ENCODE peak calls at places on chromosomes 5 and 9, in five cellular contexts. V is right cardiac atrium, O is lower lobe of right lung, E is uterus, B is mammary epithelial cell. I is an unnamed sample. For H3K4me1, the result is how much of the 10 kb centered on the place peaks cover.

GRCh38 chr5:55597014-55597981 is 62.5 kb upstream of the PLPP1 start:
- DNase-seq in V (peak), O (no peak), E (peak), B (peak), I (peak)

GRCh38 chr9:135848341-135849047 is 58.9 kb downstream of the CAMSAP1 start:
- DNase-seq in V (no peak), O (no peak), E (no peak), B (no peak), I (no peak)

GRCh38 chr5:154654484-154655375 is 100.4 kb upstream of the LARP1 start:
- DNase-seq in V (no peak), O (no peak), E (no peak), B (no peak), I (no peak)

GRCh38 chr9:82170079-82170662 is 181.6 kb downstream of the SPATA31D1 start:
- DNase-seq in V (no peak), O (no peak), E (no peak), B (no peak), I (no peak)

GRCh38 chr9:37390759-37391158 is 31.7 kb upstream of the GRHPR start:
- DNase-seq in V (no peak), O (no peak), E (no peak), B (peak), I (no peak)

GRCh38 chr9:19940808-19941207 is 152.0 kb upstream of the SLC24A2 start:
- DNase-seq in V (no peak), O (no peak), E (no peak), B (no peak), I (no peak)

GRCh38 chr9:70488793-70489105 is 74.3 kb upstream of the KLF9 start:
- DNase-seq in V (no peak), O (no peak), E (peak), B (no peak), I (no peak)

GRCh38 chr9:72577212-72577753 is 55.9 kb downstream of the TMC1 start:
- DNase-seq in V (no peak), O (no peak), E (peak), B (peak), I (no peak)

GRCh38 chr9:105278751-105279150 is 34.3 kb downstream of the SLC44A1 start:
- DNase-seq in V (no peak), O (no peak), E (no peak), B (peak), I (no peak)

GRCh38 chr9:74035786-74036185 is 461.3 kb upstream of the RORB start:
- DNase-seq in V (no peak), O (no peak), E (no peak), B (peak), I (no peak)

GRCh38 chr9:130426883-130427282 is 17.9 kb upstream of the ASS1 start:
- DNase-seq in V (peak), O (no peak), E (peak), B (peak), I (peak)

GRCh38 chr9:123419091-123419490 is 63.1 kb downstream of the CRB2 start:
- DNase-seq in V (no peak), O (no peak), E (peak), B (no peak), I (no peak)

GRCh38 chr5:6243706-6244105 is 134.6 kb downstream of the MED10 start:
- DNase-seq in V (no peak), O (no peak), E (no peak), B (no peak), I (no peak)

DNA sequence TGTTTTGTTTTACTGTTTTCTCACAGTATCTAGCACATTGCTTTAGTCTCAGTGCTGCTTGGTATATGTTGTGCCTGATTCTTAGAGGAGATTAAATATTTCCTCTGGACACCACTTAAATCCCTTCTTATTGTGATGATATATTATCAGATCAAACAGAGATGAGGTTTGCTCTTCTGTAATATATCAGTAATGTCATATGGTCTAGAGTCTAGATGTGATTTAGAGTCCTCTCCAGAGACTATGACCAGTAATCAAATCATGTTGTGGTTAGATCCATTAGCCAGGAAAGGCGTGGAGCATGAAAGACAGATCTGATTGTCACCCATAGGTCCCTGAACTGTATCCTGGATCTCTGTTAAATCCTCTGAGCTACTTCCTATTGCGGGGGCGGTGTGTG is 24.4 kb downstream of the CAMK4 start:
- DNase-seq in V (no peak), O (no peak), E (no peak), B (no peak), I (no peak)
- H3K4me3 ChIP-seq in V (no peak), O (no peak), E (no peak), B (no peak), I (no peak)

GRCh38 chr5:150631326-150631701 is 9.1 kb upstream of the SYNPO start:
- DNase-seq in V (peak), O (no peak), E (no peak), B (no peak), I (no peak)

GRCh38 chr5:150628936-150629485 is 11.4 kb upstream of the SYNPO start:
- DNase-seq in V (no peak), O (no peak), E (no peak), B (no peak), I (no peak)

GRCh38 chr5:150627731-150628545 is 12.5 kb upstream of the SYNPO start:
- DNase-seq in V (peak), O (no peak), E (no peak), B (peak), I (no peak)

GRCh38 chr5:150630459-150631325 is 9.8 kb upstream of the SYNPO start:
- DNase-seq in V (peak), O (no peak), E (no peak), B (no peak), I (peak)

GRCh38 chr5:150630016-150630415 is 10.4 kb upstream of the SYNPO start:
- DNase-seq in V (peak), O (no peak), E (no peak), B (no peak), I (no peak)
- H3K4me1 ChIP-seq in V (under half), O (half or more), E (under half), B (under half), I (half or more)

GRCh38 chr9:129335456-129336129 is 157.5 kb upstream of the IER5L start:
- DNase-seq in V (peak), O (no peak), E (peak), B (peak), I (no peak)

GRCh38 chr9:129334744-129335080 is 156.7 kb upstream of the IER5L start:
- DNase-seq in V (peak), O (no peak), E (no peak), B (no peak), I (no peak)

GRCh38 chr9:129336601-129337286 is 158.7 kb upstream of the IER5L start:
- DNase-seq in V (peak), O (peak), E (peak), B (peak), I (no peak)

GRCh38 chr9:129337287-129338140 is 159.5 kb upstream of the IER5L start:
- DNase-seq in V (no peak), O (no peak), E (peak), B (no peak), I (no peak)

GRCh38 chr9:129336130-129336528 is 158.1 kb upstream of the IER5L start:
- DNase-seq in V (no peak), O (no peak), E (no peak), B (peak), I (no peak)
- H3K4me3 ChIP-seq in V (no peak), O (peak), E (no peak), B (peak), I (peak)

DNA sequence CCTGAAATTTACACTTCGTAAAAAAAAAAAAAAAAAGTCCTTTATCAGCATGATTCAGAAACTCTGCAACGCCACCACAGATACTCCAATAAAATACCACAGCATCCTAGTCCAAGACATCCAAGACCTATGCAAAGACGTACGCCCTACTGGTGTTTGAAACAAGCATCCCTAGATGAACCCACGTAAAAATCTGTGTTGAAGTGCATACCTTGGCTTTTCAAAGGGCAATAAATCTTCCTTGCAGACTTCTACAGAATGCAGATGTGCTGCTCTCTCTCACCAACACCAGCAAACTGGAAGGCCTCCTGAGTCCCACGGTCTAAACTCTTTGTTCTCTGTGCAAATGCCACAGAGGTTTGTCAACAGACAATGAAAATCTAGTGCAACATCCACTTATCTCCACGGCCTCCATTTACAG is 38.8 kb downstream of the MYO10 start:
- DNase-seq in V (no peak), O (no peak), E (no peak), B (no peak), I (no peak)
- H3K4me1 ChIP-seq in V (under half), O (under half), E (under half), B (under half), I (under half)

DNA sequence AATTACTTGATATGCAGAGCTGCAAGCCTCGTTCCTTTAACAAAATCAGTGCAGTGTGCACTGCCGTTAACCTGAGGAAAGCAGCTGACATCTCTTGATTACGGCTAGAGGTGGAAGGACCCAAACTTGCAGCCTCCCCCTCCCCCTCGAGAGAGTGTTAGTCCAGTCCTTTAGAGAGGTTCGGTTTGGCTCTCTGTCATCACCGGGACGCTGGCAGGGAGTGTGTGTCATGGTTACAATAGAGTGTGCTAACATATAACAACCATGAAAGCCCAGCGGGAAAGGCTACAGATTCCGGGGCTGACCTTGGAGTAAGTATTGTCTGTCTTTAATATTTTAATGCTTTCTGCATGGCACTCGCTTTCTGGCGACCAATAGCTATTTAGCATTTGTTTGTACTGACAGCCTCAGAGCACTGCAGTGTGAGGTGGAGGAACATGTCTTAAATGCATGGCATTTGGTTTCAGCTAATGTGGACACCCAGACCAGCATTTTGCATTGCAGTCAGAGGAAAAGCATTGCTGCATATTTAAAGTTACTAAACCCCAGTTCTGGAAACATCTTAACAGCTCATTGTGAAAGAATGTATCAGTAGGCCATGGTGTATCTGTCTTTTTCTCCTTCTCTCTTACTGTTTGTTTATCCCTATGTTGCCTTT is 237.5 kb downstream of the CD180 start:
- DNase-seq in V (peak), O (peak), E (peak), B (peak), I (peak)
- H3K4me3 ChIP-seq in V (peak), O (peak), E (peak), B (peak), I (peak)

DNA sequence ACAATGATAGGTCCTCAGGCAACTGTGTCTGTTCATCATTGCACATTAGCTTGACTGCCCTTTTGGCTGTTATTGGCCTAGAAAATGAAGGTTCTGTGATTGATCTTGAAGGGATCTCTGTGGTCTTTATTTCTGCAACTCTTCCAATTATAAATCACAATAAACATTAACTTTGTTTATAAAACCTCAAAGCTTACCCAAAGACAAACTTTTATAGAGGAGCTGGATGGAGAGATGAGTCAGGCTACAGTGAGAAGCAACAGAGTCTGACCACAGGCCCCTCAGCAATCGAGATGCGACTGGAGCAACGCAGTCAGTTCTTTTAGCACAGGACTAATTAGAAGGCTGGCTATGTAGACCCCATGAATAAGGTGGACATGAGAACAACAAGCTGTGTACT is 5.3 kb downstream of the MACROH2A1 start:
- DNase-seq in V (no peak), O (no peak), E (no peak), B (no peak), I (no peak)
- H3K4me1 ChIP-seq in V (half or more), O (half or more), E (under half), B (half or more), I (half or more)

DNA sequence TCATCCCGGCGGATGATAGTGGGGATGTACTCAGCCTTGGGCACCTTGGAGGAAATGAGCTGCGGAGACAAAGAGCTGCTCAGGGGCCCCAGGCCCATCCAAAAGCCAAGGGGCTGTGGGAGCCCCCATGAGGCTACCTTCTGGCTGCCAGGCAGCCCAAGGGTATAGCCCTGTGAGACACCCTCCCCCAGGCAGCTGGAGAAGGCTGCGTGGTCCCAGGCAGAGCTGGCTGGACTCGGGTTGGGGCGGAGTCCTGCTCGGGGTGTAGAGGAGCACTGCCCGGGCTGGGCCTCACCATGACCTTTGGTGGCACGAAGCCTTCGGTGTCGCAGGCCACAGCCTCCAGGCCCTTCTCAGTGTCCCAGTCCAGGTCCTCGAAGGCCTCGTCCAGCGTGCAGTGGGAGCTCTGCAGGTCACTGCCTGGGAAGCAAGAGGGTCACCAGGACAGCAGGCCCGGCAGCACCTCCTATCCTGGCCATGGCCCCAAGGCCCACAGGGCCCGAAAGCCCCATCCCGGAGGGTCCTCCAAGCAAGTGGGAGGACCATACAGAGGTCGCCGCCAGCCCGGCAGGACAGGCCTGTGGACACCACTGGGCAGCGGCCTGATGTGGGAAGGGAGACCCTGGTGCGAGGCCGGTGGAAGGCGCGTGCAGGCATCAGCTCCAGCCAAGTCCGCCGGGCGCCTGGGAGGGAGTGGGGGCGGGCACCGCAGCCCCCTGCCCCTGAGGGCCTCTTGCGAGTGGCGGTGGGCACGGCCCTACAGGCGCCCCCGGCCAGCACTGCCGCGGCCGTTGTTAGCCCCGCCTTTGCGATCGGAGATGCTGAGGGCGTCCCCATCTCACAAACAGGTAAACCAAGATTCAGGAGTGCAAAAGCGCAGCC is 6.1 kb downstream of the NSMF start:
- DNase-seq in V (peak), O (peak), E (peak), B (no peak), I (peak)
- H3K4me3 ChIP-seq in V (no peak), O (peak), E (no peak), B (no peak), I (peak)

DNA sequence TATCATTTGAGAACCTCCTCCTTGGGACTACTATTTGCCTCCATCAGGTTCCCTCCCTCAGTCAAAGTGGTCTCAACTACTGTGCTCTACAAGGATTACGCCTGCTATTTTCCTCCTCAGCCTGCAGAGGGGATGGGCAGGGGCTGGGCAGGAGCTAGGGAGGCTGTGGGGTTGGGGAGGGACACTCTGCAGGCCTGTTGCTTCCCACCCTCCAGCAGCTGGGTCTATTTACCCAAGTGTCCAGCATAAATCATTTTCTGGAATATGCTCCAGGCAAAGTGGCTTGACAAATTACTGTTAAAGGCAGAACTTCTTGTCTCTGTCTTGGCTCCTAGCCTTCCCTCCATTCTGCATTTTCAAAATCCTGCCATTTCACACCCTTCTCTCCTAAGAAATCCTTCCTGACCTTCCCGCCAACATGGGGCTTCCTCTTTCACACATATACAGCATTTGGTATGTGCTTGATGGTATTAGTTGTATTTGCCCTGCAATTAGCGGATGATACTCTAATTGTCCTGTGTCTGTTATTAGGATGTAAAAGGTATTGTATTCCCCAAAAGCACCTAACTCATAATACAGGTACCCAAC is 106.7 kb downstream of the EFNA5 start:
- DNase-seq in V (no peak), O (no peak), E (no peak), B (no peak), I (no peak)
- H3K4me1 ChIP-seq in V (under half), O (under half), E (under half), B (under half), I (under half)

I was measured in psoas muscle.